ENCODE peak calls at places on chromosomes 11 and 22, in four cellular contexts. F, J, C and Y are unnamed samples.
A peak's percentile ranks its signal among the peaks of the same experiment; 100 is the strongest.

GRCh38 chr22:19621372-19622060 is 92.8 kb upstream of the SEPTIN5 start:
- DNase-seq in F (peak; percentile 18), J (no peak), C (peak; percentile 69), Y (no peak)

GRCh38 chr22:24224468-24224867 is 20.4 kb downstream of the GGT5 start:
- DNase-seq in C (no peak), F (no peak), J (no peak), Y (no peak)

GRCh38 chr11:62592989-62593421 is 1.7 kb upstream of the TUT1 start:
- DNase-seq in C (no peak), F (no peak), J (no peak), Y (no peak)

GRCh38 chr11:68347841-68348240 is 35.5 kb downstream of the LRP5 start:
- DNase-seq in F (no peak), C (no peak), J (no peak), Y (no peak)

GRCh38 chr22:28894320-28894719 is 10.9 kb downstream of the ZNRF3 start:
- DNase-seq in C (no peak), J (peak; percentile 54), F (no peak), Y (no peak)

GRCh38 chr11:133966924-133967598 is 10.3 kb upstream of the IGSF9B start:
- DNase-seq in C (peak; percentile 50), F (no peak), J (peak; percentile 73), Y (peak; percentile 60)

GRCh38 chr22:35348026-35348590 is 32.8 kb upstream of the HMOX1 start:
- DNase-seq in F (no peak), C (no peak), J (no peak), Y (no peak)

GRCh38 chr11:114162719-114163123 is 103.2 kb downstream of the ZBTB16 start:
- DNase-seq in F (peak; percentile 100), J (peak; percentile 92), C (no peak), Y (peak; percentile 94)

DNA sequence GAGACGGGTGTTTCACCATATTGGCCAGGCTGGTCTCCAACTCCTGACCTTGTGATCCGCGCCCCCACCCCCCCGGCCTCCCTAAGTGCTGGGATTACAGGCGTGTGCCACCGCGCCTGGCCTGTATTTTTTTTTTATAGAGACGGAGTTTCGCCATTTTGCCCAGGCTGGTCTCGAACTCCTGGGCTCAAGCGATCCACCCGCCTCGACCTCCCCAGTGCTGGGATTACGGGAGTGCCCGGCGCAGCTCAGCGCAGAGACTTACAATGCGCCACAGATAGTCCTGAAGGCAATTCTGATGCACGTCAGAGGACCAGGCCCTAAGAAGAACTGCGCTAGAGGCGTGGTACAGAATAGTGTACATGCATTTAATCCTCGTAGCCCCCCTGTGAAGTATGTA is 587 bp upstream of the VPS51 start:
- DNase-seq in J (no peak), F (no peak), C (no peak), Y (no peak)
- H3K4me3 ChIP-seq in J (no peak overlapping the region), F (peak overlapping the region; percentile 73), C (no peak overlapping the region), Y (peak overlapping the region; percentile 89)

DNA sequence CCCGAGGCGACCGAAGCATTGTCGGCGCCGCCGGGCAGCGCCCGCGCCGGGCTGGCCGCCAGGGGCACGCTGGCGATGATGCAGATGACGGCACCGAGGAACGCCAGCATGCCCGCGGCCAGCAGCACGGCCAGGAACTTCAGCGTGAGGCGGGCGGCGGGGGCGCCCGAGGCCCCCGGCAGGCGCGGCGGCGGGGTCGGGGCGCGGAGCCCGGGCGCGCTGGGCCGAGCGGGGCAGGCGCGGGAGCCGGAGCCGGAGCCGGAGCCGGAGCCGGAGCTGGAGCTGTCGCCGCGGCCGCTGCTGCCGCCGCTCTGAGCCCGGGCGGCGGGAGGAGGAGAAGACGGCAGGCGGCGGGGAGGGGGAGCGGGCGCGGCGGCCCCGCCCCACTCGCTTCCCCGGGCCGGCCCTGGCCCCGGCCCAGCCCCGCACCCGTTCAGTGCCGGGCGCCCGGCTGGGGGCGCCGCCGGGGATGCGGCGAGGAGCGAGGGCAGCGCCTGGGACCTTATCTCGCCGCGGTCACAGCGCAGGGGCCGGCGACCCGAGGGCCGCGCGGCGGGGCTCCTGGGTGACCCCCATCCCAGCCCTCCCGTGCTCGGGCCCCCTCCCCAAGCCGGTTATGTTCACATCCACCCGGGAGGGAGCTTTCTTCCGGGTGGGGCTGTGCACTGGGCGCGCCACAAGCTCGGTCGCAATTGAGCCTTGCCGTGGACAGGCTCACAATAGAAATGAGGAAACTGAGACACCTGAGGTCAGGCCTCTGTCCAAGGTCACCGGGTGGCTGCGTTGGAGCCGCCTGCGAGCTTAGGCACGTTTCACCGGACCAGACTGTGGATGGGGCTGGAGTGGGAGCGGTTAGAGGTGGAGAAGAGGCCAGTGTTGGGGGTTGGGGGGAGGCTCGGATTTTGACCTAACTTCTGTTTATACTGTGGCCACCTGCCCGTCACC is at the start of gene NPTXR:
- DNase-seq in C (peak; percentile 61), J (peak; percentile 71), F (peak; percentile 45), Y (peak; percentile 80)
- H3K4me3 ChIP-seq in C (no peak within 1 kb of the TSS), J (peak within 1 kb of the TSS; percentile 54), F (peak within 1 kb of the TSS; percentile 28), Y (peak within 1 kb of the TSS; percentile 98)

DNA sequence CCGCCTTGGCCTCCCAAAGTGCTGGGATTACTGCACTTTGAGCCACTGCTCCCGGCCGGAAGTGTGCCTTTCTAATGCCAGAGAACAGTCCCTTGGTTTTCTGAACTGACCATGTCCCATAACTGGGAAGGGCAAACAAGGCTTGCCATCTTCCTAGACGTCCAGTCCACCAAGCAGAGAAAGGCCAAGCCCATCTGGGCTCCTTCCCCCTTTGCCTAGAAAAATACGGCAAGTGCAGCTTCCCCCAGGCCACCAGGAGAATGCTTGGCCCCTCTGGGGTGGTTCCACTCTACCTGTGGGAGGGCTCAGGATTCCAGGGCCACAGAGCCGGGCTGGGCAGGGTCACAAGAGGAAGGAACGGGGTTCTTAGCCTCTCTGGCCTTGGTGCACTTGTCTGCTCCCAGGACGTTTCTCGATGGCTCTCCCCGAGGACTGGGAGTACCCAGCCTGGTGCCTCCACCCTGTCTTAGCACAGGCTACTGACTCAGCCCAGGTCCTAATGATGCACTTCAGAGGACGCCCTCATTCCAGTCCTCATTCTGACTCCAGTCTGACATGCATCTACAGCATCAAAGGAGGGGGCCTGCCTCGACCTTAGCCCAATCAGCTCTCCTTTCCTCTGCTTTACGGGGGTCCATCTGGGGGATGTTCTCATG is 1.2 kb downstream of the USP2 start:
- DNase-seq in F (no peak), J (no peak), C (no peak), Y (no peak)
- H3K4me3 ChIP-seq in F (no peak overlapping the region), J (no peak overlapping the region), C (no peak overlapping the region), Y (peak overlapping the region; percentile 53)

GRCh38 chr11:1853376-1854131 is 670 bp downstream of the LSP1 start:
- DNase-seq in C (no peak), J (no peak), F (no peak), Y (no peak)
- H3K4me3 ChIP-seq in C (no peak overlapping the region), J (no peak overlapping the region), F (no peak overlapping the region), Y (no peak overlapping the region)

GRCh38 chr22:37608477-37609239 is at the start of gene GGA1:
- DNase-seq in J (peak; percentile 98), F (peak; percentile 99), C (peak; percentile 99), Y (peak; percentile 99)

GRCh38 chr22:37611202-37611601 is 2.6 kb downstream of the GGA1 start:
- DNase-seq in F (peak; percentile 23), C (no peak), J (no peak), Y (no peak)

GRCh38 chr22:37607912-37608476 is 640 bp upstream of the GGA1 start:
- DNase-seq in J (no peak), F (no peak), C (peak; percentile 29), Y (no peak)

GRCh38 chr22:37609240-37610152 is 862 bp downstream of the GGA1 start:
- DNase-seq in J (no peak), F (no peak), C (peak; percentile 38), Y (peak; percentile 55)

GRCh38 chr22:37610480-37611148 is 2.0 kb downstream of the GGA1 start:
- DNase-seq in F (no peak), C (no peak), J (peak; percentile 49), Y (no peak)
- H3K4me3 ChIP-seq in F (no peak overlapping the region), C (no peak overlapping the region), J (no peak overlapping the region), Y (no peak overlapping the region)